ENCODE peak calls at places on chromosomes 5 and 9, in seven cellular contexts. One of them, this sample, is unnamed.

GRCh38 chr5:32193591-32193990 is 19.5 kb upstream of the GOLPH3 start:
- DNase-seq in IMR-90: peak
- DNase-seq in HFF-Myc: peak
- DNase-seq in suprapubic skin: peak
- DNase-seq in epithelial cell of proximal tubule: no peak
- DNase-seq in body of pancreas: peak
- DNase-seq in brain microvascular endothelial cell: peak
- DNase-seq in this sample: peak

GRCh38 chr5:151195622-151196021 is 28.3 kb downstream of the CCDC69 start:
- DNase-seq in body of pancreas: no peak
- DNase-seq in brain microvascular endothelial cell: no peak
- DNase-seq in IMR-90: no peak
- DNase-seq in suprapubic skin: peak
- DNase-seq in epithelial cell of proximal tubule: no peak
- DNase-seq in HFF-Myc: no peak
- DNase-seq in this sample: no peak

GRCh38 chr5:80569961-80570786 is at the start of gene ANKRD34B:
- DNase-seq in brain microvascular endothelial cell: no peak
- DNase-seq in body of pancreas: no peak
- DNase-seq in epithelial cell of proximal tubule: no peak
- DNase-seq in suprapubic skin: no peak
- DNase-seq in IMR-90: no peak
- DNase-seq in HFF-Myc: no peak
- DNase-seq in this sample: no peak

GRCh38 chr9:129080312-129080607 is 651 bp upstream of the DOLPP1 start:
- DNase-seq in HFF-Myc: no peak
- DNase-seq in suprapubic skin: no peak
- DNase-seq in epithelial cell of proximal tubule: no peak
- DNase-seq in body of pancreas: no peak
- DNase-seq in brain microvascular endothelial cell: no peak
- DNase-seq in IMR-90: no peak
- DNase-seq in this sample: no peak

GRCh38 chr5:131947445-131947844 is 2.0 kb upstream of the MEIKIN start:
- DNase-seq in suprapubic skin: no peak
- DNase-seq in HFF-Myc: no peak
- DNase-seq in brain microvascular endothelial cell: no peak
- DNase-seq in epithelial cell of proximal tubule: no peak
- DNase-seq in IMR-90: no peak
- DNase-seq in body of pancreas: no peak
- DNase-seq in this sample: no peak

GRCh38 chr5:173217626-173218397 is 17.2 kb downstream of the NKX2-5 start:
- DNase-seq in HFF-Myc: no peak
- DNase-seq in suprapubic skin: no peak
- DNase-seq in brain microvascular endothelial cell: no peak
- DNase-seq in epithelial cell of proximal tubule: no peak
- DNase-seq in body of pancreas: no peak
- DNase-seq in IMR-90: no peak
- DNase-seq in this sample: no peak

GRCh38 chr9:99030082-99030481 is 74.8 kb upstream of the TGFBR1 start:
- DNase-seq in brain microvascular endothelial cell: peak
- DNase-seq in IMR-90: peak
- DNase-seq in epithelial cell of proximal tubule: peak
- DNase-seq in body of pancreas: no peak
- DNase-seq in suprapubic skin: no peak
- DNase-seq in HFF-Myc: peak
- DNase-seq in this sample: peak

GRCh38 chr5:132839426-132840301 is 9.2 kb upstream of the SHROOM1 start:
- DNase-seq in brain microvascular endothelial cell: peak
- DNase-seq in HFF-Myc: no peak
- DNase-seq in IMR-90: peak
- DNase-seq in suprapubic skin: no peak
- DNase-seq in epithelial cell of proximal tubule: no peak
- DNase-seq in body of pancreas: no peak
- DNase-seq in this sample: peak

GRCh38 chr5:147427784-147428401 is 82.0 kb downstream of the DPYSL3 start:
- DNase-seq in epithelial cell of proximal tubule: no peak
- DNase-seq in brain microvascular endothelial cell: peak
- DNase-seq in suprapubic skin: no peak
- DNase-seq in body of pancreas: no peak
- DNase-seq in IMR-90: peak
- DNase-seq in HFF-Myc: no peak
- DNase-seq in this sample: no peak

GRCh38 chr9:93114169-93114983 is 18.4 kb downstream of the CARD19 start:
- DNase-seq in body of pancreas: peak
- DNase-seq in HFF-Myc: no peak
- DNase-seq in suprapubic skin: peak
- DNase-seq in brain microvascular endothelial cell: no peak
- DNase-seq in epithelial cell of proximal tubule: no peak
- DNase-seq in IMR-90: no peak
- DNase-seq in this sample: no peak

GRCh38 chr5:42543774-42544173 is 120.5 kb downstream of the GHR start:
- DNase-seq in HFF-Myc: no peak
- DNase-seq in body of pancreas: peak
- DNase-seq in epithelial cell of proximal tubule: no peak
- DNase-seq in IMR-90: no peak
- DNase-seq in brain microvascular endothelial cell: no peak
- DNase-seq in suprapubic skin: no peak
- DNase-seq in this sample: no peak

GRCh38 chr9:126496781-126497667 is 116.7 kb upstream of the LMX1B start:
- DNase-seq in epithelial cell of proximal tubule: no peak
- DNase-seq in HFF-Myc: no peak
- DNase-seq in IMR-90: no peak
- DNase-seq in body of pancreas: no peak
- DNase-seq in suprapubic skin: no peak
- DNase-seq in brain microvascular endothelial cell: no peak
- DNase-seq in this sample: no peak

GRCh38 chr9:88658311-88658822 is 123.4 kb downstream of the NXNL2 start:
- DNase-seq in suprapubic skin: no peak
- DNase-seq in brain microvascular endothelial cell: peak
- DNase-seq in body of pancreas: peak
- DNase-seq in epithelial cell of proximal tubule: peak
- DNase-seq in HFF-Myc: no peak
- DNase-seq in IMR-90: no peak
- DNase-seq in this sample: no peak

GRCh38 chr5:1445895-1446601 is 808 bp upstream of the SLC6A3 start:
- DNase-seq in IMR-90: no peak
- DNase-seq in suprapubic skin: peak
- DNase-seq in brain microvascular endothelial cell: no peak
- DNase-seq in epithelial cell of proximal tubule: no peak
- DNase-seq in HFF-Myc: no peak
- DNase-seq in body of pancreas: no peak
- DNase-seq in this sample: no peak

GRCh38 chr5:35436441-35437057 is 181.1 kb upstream of the SPEF2 start:
- DNase-seq in suprapubic skin: no peak
- DNase-seq in IMR-90: peak
- DNase-seq in epithelial cell of proximal tubule: no peak
- DNase-seq in HFF-Myc: no peak
- DNase-seq in brain microvascular endothelial cell: peak
- DNase-seq in body of pancreas: peak
- DNase-seq in this sample: peak

DNA sequence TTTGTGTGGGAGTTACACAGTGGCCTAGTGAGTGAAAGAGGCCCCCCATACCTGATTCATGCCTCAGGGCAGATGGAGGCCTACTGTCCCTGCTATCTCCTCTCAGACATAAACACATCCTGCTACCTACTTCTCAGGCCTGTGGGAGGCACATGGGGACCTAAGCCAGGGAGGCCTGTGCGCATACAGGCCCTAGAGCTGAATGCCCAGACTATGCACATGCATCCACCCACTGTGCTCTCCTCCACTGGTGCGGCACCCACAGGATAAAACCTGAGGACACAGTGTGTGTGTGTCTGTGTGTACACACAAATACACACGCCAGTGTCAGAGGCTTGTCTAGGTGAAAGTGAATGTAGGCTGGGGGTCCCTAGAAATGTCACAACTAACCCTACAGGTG is 1.4 kb downstream of the PAX5 start:
- DNase-seq in brain microvascular endothelial cell: no peak
- DNase-seq in epithelial cell of proximal tubule: no peak
- DNase-seq in HFF-Myc: no peak
- DNase-seq in IMR-90: no peak
- DNase-seq in suprapubic skin: peak
- DNase-seq in body of pancreas: no peak
- DNase-seq in this sample: no peak
- TF ChIP-seq CTCF in brain microvascular endothelial cell: no peak
- TF ChIP-seq CTCF in epithelial cell of proximal tubule: no peak
- TF ChIP-seq CTCF in HFF-Myc: no peak
- TF ChIP-seq CTCF in IMR-90: no peak
- TF ChIP-seq CTCF in suprapubic skin: no peak
- TF ChIP-seq CTCF in body of pancreas: no peak
- TF ChIP-seq CTCF in this sample: no peak

GRCh38 chr9:96412174-96412913 is 5.8 kb downstream of the ZNF367 start:
- DNase-seq in suprapubic skin: no peak
- DNase-seq in HFF-Myc: no peak
- DNase-seq in brain microvascular endothelial cell: no peak
- DNase-seq in body of pancreas: no peak
- DNase-seq in IMR-90: no peak
- DNase-seq in epithelial cell of proximal tubule: no peak
- DNase-seq in this sample: no peak

GRCh38 chr9:96417051-96417586 is 1.1 kb downstream of the ZNF367 start:
- DNase-seq in IMR-90: peak
- DNase-seq in body of pancreas: peak
- DNase-seq in epithelial cell of proximal tubule: no peak
- DNase-seq in suprapubic skin: peak
- DNase-seq in brain microvascular endothelial cell: peak
- DNase-seq in HFF-Myc: no peak
- DNase-seq in this sample: peak

GRCh38 chr9:96417610-96418073 is 528 bp downstream of the ZNF367 start:
- DNase-seq in body of pancreas: peak
- DNase-seq in brain microvascular endothelial cell: no peak
- DNase-seq in suprapubic skin: peak
- DNase-seq in HFF-Myc: no peak
- DNase-seq in epithelial cell of proximal tubule: no peak
- DNase-seq in IMR-90: no peak
- DNase-seq in this sample: no peak

GRCh38 chr9:96411129-96411820 is 6.9 kb downstream of the ZNF367 start:
- DNase-seq in brain microvascular endothelial cell: no peak
- DNase-seq in suprapubic skin: no peak
- DNase-seq in epithelial cell of proximal tubule: no peak
- DNase-seq in body of pancreas: no peak
- DNase-seq in HFF-Myc: no peak
- DNase-seq in IMR-90: no peak
- DNase-seq in this sample: no peak

DNA sequence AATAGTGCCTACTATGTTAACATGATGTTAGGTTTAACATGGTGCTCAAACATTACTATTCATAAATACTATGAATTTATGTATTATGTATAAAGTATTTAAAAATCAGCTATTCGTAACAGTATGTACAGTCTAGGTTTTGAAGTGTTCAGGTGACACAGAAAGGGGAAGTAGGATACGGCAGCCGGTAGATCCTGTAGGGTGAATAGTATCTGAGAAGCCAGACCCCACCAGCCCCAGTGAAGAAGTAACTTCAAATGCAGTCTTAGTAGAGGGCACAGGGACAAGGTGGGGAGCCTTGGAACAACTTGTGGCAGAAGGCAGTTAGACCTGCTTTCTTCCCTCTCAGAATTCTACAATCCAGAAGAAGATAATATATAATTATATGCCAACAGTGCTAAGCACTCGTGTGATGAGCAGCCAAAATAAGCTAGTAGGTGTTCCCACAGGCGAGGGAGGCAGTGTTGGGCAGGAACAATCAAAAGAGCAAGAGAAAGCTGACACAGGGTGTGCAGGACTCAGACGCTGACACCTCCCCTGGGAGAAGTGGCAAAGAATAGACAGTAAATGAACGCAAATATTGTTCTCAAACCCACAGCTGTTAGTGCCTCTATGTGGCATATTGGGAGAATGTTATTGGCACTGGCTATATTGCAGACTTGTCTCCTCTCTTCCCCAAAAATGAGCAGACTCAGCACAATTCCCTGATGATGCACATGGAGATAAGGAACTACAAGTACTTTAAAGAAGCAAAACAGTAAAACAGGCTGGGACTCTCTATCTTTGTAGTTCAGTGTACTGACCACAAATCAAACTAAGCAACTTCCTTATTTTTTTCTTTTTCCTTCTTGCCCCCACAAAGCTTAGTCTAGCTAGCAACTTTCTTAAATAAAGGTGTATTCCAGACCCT is 4.6 kb downstream of the ZNF367 start:
- DNase-seq in body of pancreas: no peak
- DNase-seq in suprapubic skin: no peak
- DNase-seq in brain microvascular endothelial cell: no peak
- DNase-seq in HFF-Myc: no peak
- DNase-seq in IMR-90: no peak
- DNase-seq in epithelial cell of proximal tubule: no peak
- DNase-seq in this sample: no peak
- H3K4me3 ChIP-seq in body of pancreas: no peak
- H3K4me3 ChIP-seq in suprapubic skin: no peak
- H3K4me3 ChIP-seq in brain microvascular endothelial cell: no peak
- H3K4me3 ChIP-seq in HFF-Myc: no peak
- H3K4me3 ChIP-seq in IMR-90: no peak
- H3K4me3 ChIP-seq in epithelial cell of proximal tubule: no peak
- H3K4me3 ChIP-seq in this sample: no peak

GRCh38 chr9:34987160-34988040 is 2.1 kb upstream of the DNAJB5 start:
- DNase-seq in brain microvascular endothelial cell: no peak
- DNase-seq in IMR-90: no peak
- DNase-seq in suprapubic skin: no peak
- DNase-seq in epithelial cell of proximal tubule: no peak
- DNase-seq in body of pancreas: no peak
- DNase-seq in HFF-Myc: no peak
- DNase-seq in this sample: no peak

GRCh38 chr9:34988218-34989055 is 1.1 kb upstream of the DNAJB5 start:
- DNase-seq in body of pancreas: peak
- DNase-seq in brain microvascular endothelial cell: no peak
- DNase-seq in IMR-90: no peak
- DNase-seq in HFF-Myc: no peak
- DNase-seq in suprapubic skin: no peak
- DNase-seq in epithelial cell of proximal tubule: no peak
- DNase-seq in this sample: no peak

GRCh38 chr9:34990908-34991832 is 1.6 kb downstream of the DNAJB5 start:
- DNase-seq in IMR-90: no peak
- DNase-seq in body of pancreas: no peak
- DNase-seq in HFF-Myc: no peak
- DNase-seq in suprapubic skin: peak
- DNase-seq in brain microvascular endothelial cell: no peak
- DNase-seq in epithelial cell of proximal tubule: no peak
- DNase-seq in this sample: no peak

GRCh38 chr9:34989946-34990635 is 546 bp downstream of the DNAJB5 start:
- DNase-seq in brain microvascular endothelial cell: no peak
- DNase-seq in body of pancreas: peak
- DNase-seq in suprapubic skin: peak
- DNase-seq in epithelial cell of proximal tubule: no peak
- DNase-seq in HFF-Myc: no peak
- DNase-seq in IMR-90: peak
- DNase-seq in this sample: no peak

GRCh38 chr9:34989056-34989945 is at the start of gene DNAJB5:
- DNase-seq in brain microvascular endothelial cell: peak
- DNase-seq in IMR-90: peak
- DNase-seq in epithelial cell of proximal tubule: peak
- DNase-seq in suprapubic skin: peak
- DNase-seq in HFF-Myc: peak
- DNase-seq in body of pancreas: peak
- DNase-seq in this sample: peak
- TF ChIP-seq CTCF in brain microvascular endothelial cell: no peak
- TF ChIP-seq CTCF in IMR-90: no peak
- TF ChIP-seq CTCF in epithelial cell of proximal tubule: no peak
- TF ChIP-seq CTCF in suprapubic skin: no peak
- TF ChIP-seq CTCF in HFF-Myc: no peak
- TF ChIP-seq CTCF in body of pancreas: no peak
- TF ChIP-seq CTCF in this sample: no peak

GRCh38 chr9:5511935-5512580 is 1.7 kb downstream of the PDCD1LG2 start:
- DNase-seq in HFF-Myc: no peak
- DNase-seq in IMR-90: no peak
- DNase-seq in epithelial cell of proximal tubule: no peak
- DNase-seq in suprapubic skin: no peak
- DNase-seq in body of pancreas: no peak
- DNase-seq in brain microvascular endothelial cell: no peak
- DNase-seq in this sample: no peak
- H3K4me3 ChIP-seq in HFF-Myc: peak
- H3K4me3 ChIP-seq in IMR-90: peak
- H3K4me3 ChIP-seq in epithelial cell of proximal tubule: no peak
- H3K4me3 ChIP-seq in suprapubic skin: no peak
- H3K4me3 ChIP-seq in body of pancreas: no peak
- H3K4me3 ChIP-seq in brain microvascular endothelial cell: peak
- H3K4me3 ChIP-seq in this sample: peak

This sample was measured in astrocyte of the cerebellum.